ENCODE peak calls at places on chromosomes 13 and 19, in eight cellular contexts. One of them, this sample, is unnamed.

GRCh38 chr19:2330632-2331284 is 2.3 kb downstream of the SPPL2B start:
- DNase-seq in endothelial cell of umbilical vein: no peak
- DNase-seq in K562: no peak
- DNase-seq in A549: no peak
- DNase-seq in H1: peak; percentile 54
- DNase-seq in GM12878: no peak
- DNase-seq in HCT116: no peak
- DNase-seq in HepG2: peak; percentile 68
- DNase-seq in this sample: peak; percentile 66

GRCh38 chr19:5536337-5536894 is 31.3 kb downstream of the TINCR start:
- DNase-seq in HCT116: peak; percentile 51
- DNase-seq in H1: peak; percentile 91
- DNase-seq in endothelial cell of umbilical vein: no peak
- DNase-seq in K562: no peak
- DNase-seq in HepG2: no peak
- DNase-seq in A549: peak; percentile 25
- DNase-seq in GM12878: no peak
- DNase-seq in this sample: no peak

GRCh38 chr13:96730676-96731075 is 263.6 kb downstream of the OXGR1 start:
- DNase-seq in endothelial cell of umbilical vein: no peak
- DNase-seq in H1: no peak
- DNase-seq in HepG2: no peak
- DNase-seq in GM12878: no peak
- DNase-seq in A549: no peak
- DNase-seq in K562: no peak
- DNase-seq in HCT116: no peak
- DNase-seq in this sample: no peak

GRCh38 chr13:45040173-45040572 is 50.8 kb downstream of the GPALPP1 start:
- DNase-seq in A549: no peak
- DNase-seq in HepG2: no peak
- DNase-seq in HCT116: no peak
- DNase-seq in H1: no peak
- DNase-seq in GM12878: no peak
- DNase-seq in endothelial cell of umbilical vein: no peak
- DNase-seq in K562: no peak
- DNase-seq in this sample: no peak

GRCh38 chr13:21573920-21574712 is 29.9 kb downstream of the MICU2 start:
- DNase-seq in HCT116: no peak
- DNase-seq in H1: no peak
- DNase-seq in GM12878: no peak
- DNase-seq in K562: no peak
- DNase-seq in endothelial cell of umbilical vein: no peak
- DNase-seq in A549: no peak
- DNase-seq in HepG2: peak; percentile 47
- DNase-seq in this sample: no peak

GRCh38 chr13:21123956-21124355 is 52.4 kb downstream of the SKA3 start:
- DNase-seq in HCT116: no peak
- DNase-seq in K562: no peak
- DNase-seq in A549: no peak
- DNase-seq in GM12878: no peak
- DNase-seq in HepG2: no peak
- DNase-seq in H1: peak; percentile 72
- DNase-seq in endothelial cell of umbilical vein: no peak
- DNase-seq in this sample: no peak

GRCh38 chr13:88896466-88896865 is 1225.3 kb downstream of the SLITRK5 start:
- DNase-seq in K562: no peak
- DNase-seq in endothelial cell of umbilical vein: no peak
- DNase-seq in H1: no peak
- DNase-seq in GM12878: no peak
- DNase-seq in HCT116: no peak
- DNase-seq in HepG2: no peak
- DNase-seq in A549: no peak
- DNase-seq in this sample: no peak

GRCh38 chr13:23516190-23516589 is 54.0 kb upstream of the TNFRSF19 start:
- DNase-seq in GM12878: no peak
- DNase-seq in A549: no peak
- DNase-seq in HepG2: no peak
- DNase-seq in K562: no peak
- DNase-seq in HCT116: no peak
- DNase-seq in endothelial cell of umbilical vein: no peak
- DNase-seq in H1: no peak
- DNase-seq in this sample: no peak

GRCh38 chr13:98520674-98521449 is 56.0 kb downstream of the STK24 start:
- DNase-seq in GM12878: no peak
- DNase-seq in HCT116: no peak
- DNase-seq in H1: no peak
- DNase-seq in A549: no peak
- DNase-seq in K562: no peak
- DNase-seq in HepG2: no peak
- DNase-seq in endothelial cell of umbilical vein: no peak
- DNase-seq in this sample: no peak

GRCh38 chr13:43293986-43294880 is 270.8 kb downstream of the DNAJC15 start:
- DNase-seq in HepG2: no peak
- DNase-seq in GM12878: no peak
- DNase-seq in A549: no peak
- DNase-seq in HCT116: no peak
- DNase-seq in H1: no peak
- DNase-seq in K562: no peak
- DNase-seq in endothelial cell of umbilical vein: no peak
- DNase-seq in this sample: no peak

GRCh38 chr19:43678512-43678911 is 8.5 kb upstream of the PLAUR start:
- DNase-seq in HCT116: no peak
- DNase-seq in HepG2: no peak
- DNase-seq in GM12878: no peak
- DNase-seq in K562: no peak
- DNase-seq in A549: no peak
- DNase-seq in endothelial cell of umbilical vein: no peak
- DNase-seq in H1: no peak
- DNase-seq in this sample: no peak

GRCh38 chr19:44576843-44577565 is 36.4 kb upstream of the IGSF23 start:
- DNase-seq in HepG2: peak; percentile 65
- DNase-seq in HCT116: peak; percentile 39
- DNase-seq in H1: no peak
- DNase-seq in A549: peak; percentile 65
- DNase-seq in GM12878: no peak
- DNase-seq in endothelial cell of umbilical vein: peak; percentile 43
- DNase-seq in K562: peak; percentile 41
- DNase-seq in this sample: peak; percentile 43

GRCh38 chr13:73767747-73768315 is 366.4 kb downstream of the KLF12 start:
- DNase-seq in endothelial cell of umbilical vein: no peak
- DNase-seq in GM12878: no peak
- DNase-seq in HCT116: no peak
- DNase-seq in K562: no peak
- DNase-seq in HepG2: peak; percentile 9
- DNase-seq in H1: no peak
- DNase-seq in A549: no peak
- DNase-seq in this sample: peak; percentile 7

GRCh38 chr13:91537376-91537775 is 139.0 kb downstream of the GPC5 start:
- DNase-seq in K562: no peak
- DNase-seq in HepG2: no peak
- DNase-seq in HCT116: no peak
- DNase-seq in A549: no peak
- DNase-seq in endothelial cell of umbilical vein: no peak
- DNase-seq in H1: no peak
- DNase-seq in GM12878: no peak
- DNase-seq in this sample: no peak

GRCh38 chr19:45769821-45770191 is 754 bp upstream of the SIX5 start:
- DNase-seq in HepG2: no peak
- DNase-seq in endothelial cell of umbilical vein: no peak
- DNase-seq in A549: peak; percentile 41
- DNase-seq in GM12878: no peak
- DNase-seq in K562: peak; percentile 39
- DNase-seq in HCT116: no peak
- DNase-seq in H1: peak; percentile 77
- DNase-seq in this sample: no peak

GRCh38 chr19:58296086-58296485 is 9.1 kb upstream of the ERVK3-1 start:
- DNase-seq in GM12878: no peak
- DNase-seq in endothelial cell of umbilical vein: no peak
- DNase-seq in HCT116: no peak
- DNase-seq in H1: no peak
- DNase-seq in A549: no peak
- DNase-seq in HepG2: no peak
- DNase-seq in K562: no peak
- DNase-seq in this sample: no peak

GRCh38 chr19:33622505-33622808 is 704 bp downstream of the CHST8 start:
- DNase-seq in A549: no peak
- DNase-seq in GM12878: no peak
- DNase-seq in HepG2: no peak
- DNase-seq in K562: no peak
- DNase-seq in H1: no peak
- DNase-seq in HCT116: no peak
- DNase-seq in endothelial cell of umbilical vein: no peak
- DNase-seq in this sample: no peak

GRCh38 chr19:33620611-33621010 is 1.1 kb upstream of the CHST8 start:
- DNase-seq in HepG2: no peak
- DNase-seq in K562: no peak
- DNase-seq in HCT116: no peak
- DNase-seq in endothelial cell of umbilical vein: no peak
- DNase-seq in H1: no peak
- DNase-seq in A549: no peak
- DNase-seq in GM12878: no peak
- DNase-seq in this sample: no peak

GRCh38 chr19:33621065-33621785 is 528 bp upstream of the CHST8 start:
- DNase-seq in HCT116: no peak
- DNase-seq in HepG2: no peak
- DNase-seq in endothelial cell of umbilical vein: no peak
- DNase-seq in A549: no peak
- DNase-seq in GM12878: no peak
- DNase-seq in H1: peak; percentile 76
- DNase-seq in K562: no peak
- DNase-seq in this sample: no peak

GRCh38 chr19:33622809-33623511 is 1.2 kb downstream of the CHST8 start:
- DNase-seq in H1: no peak
- DNase-seq in endothelial cell of umbilical vein: no peak
- DNase-seq in HCT116: no peak
- DNase-seq in A549: no peak
- DNase-seq in GM12878: no peak
- DNase-seq in HepG2: no peak
- DNase-seq in K562: no peak
- DNase-seq in this sample: no peak

GRCh38 chr19:33621811-33622504 is at the start of gene CHST8:
- DNase-seq in HCT116: no peak
- DNase-seq in A549: no peak
- DNase-seq in HepG2: no peak
- DNase-seq in K562: peak; percentile 62
- DNase-seq in H1: peak; percentile 86
- DNase-seq in GM12878: no peak
- DNase-seq in endothelial cell of umbilical vein: peak; percentile 11
- DNase-seq in this sample: no peak
- TF ChIP-seq CTCF in HCT116: no peak
- TF ChIP-seq CTCF in A549: no peak
- TF ChIP-seq CTCF in HepG2: no peak
- TF ChIP-seq CTCF in K562: no peak
- TF ChIP-seq CTCF in H1: no peak
- TF ChIP-seq CTCF in GM12878: no peak
- TF ChIP-seq CTCF in endothelial cell of umbilical vein: no peak
- TF ChIP-seq CTCF in this sample: no peak

GRCh38 chr19:13181747-13182388 is 31.7 kb downstream of the IER2 start:
- DNase-seq in GM12878: no peak
- DNase-seq in A549: no peak
- DNase-seq in H1: no peak
- DNase-seq in K562: peak; percentile 27
- DNase-seq in HepG2: no peak
- DNase-seq in HCT116: no peak
- DNase-seq in endothelial cell of umbilical vein: peak; percentile 51
- DNase-seq in this sample: peak; percentile 91
- TF ChIP-seq MAX in GM12878: no peak
- TF ChIP-seq MAX in A549: no peak
- TF ChIP-seq MAX in H1: no peak
- TF ChIP-seq MAX in K562: no peak
- TF ChIP-seq MAX in HepG2: peak; percentile 35
- TF ChIP-seq MAX in HCT116: no peak
- TF ChIP-seq MAX in endothelial cell of umbilical vein: no peak
- TF ChIP-seq MAX in this sample: peak; percentile 75

GRCh38 chr13:101739382-101740178 is 287.1 kb downstream of the ITGBL1 start:
- DNase-seq in HCT116: no peak
- DNase-seq in GM12878: peak; percentile 40
- DNase-seq in H1: no peak
- DNase-seq in K562: no peak
- DNase-seq in endothelial cell of umbilical vein: no peak
- DNase-seq in A549: no peak
- DNase-seq in HepG2: peak; percentile 4
- DNase-seq in this sample: no peak
- TF ChIP-seq POLR2A in HCT116: no peak
- TF ChIP-seq POLR2A in GM12878: no peak
- TF ChIP-seq POLR2A in H1: no peak
- TF ChIP-seq POLR2A in K562: no peak
- TF ChIP-seq POLR2A in endothelial cell of umbilical vein: no peak
- TF ChIP-seq POLR2A in A549: no peak
- TF ChIP-seq POLR2A in HepG2: no peak
- TF ChIP-seq POLR2A in this sample: no peak

GRCh38 chr19:18160792-18161690 is 8.1 kb downstream of the PIK3R2 start:
- DNase-seq in K562: peak; percentile 95
- DNase-seq in GM12878: no peak
- DNase-seq in A549: peak; percentile 62
- DNase-seq in HCT116: no peak
- DNase-seq in HepG2: peak; percentile 43
- DNase-seq in endothelial cell of umbilical vein: peak; percentile 45
- DNase-seq in H1: peak; percentile 92
- DNase-seq in this sample: peak; percentile 69
- TF ChIP-seq CTCF in K562: peak; percentile 88
- TF ChIP-seq CTCF in GM12878: peak; percentile 55
- TF ChIP-seq CTCF in A549: peak; percentile 91
- TF ChIP-seq CTCF in HCT116: peak; percentile 62
- TF ChIP-seq CTCF in HepG2: peak; percentile 59
- TF ChIP-seq CTCF in endothelial cell of umbilical vein: peak; percentile 36
- TF ChIP-seq CTCF in H1: peak; percentile 93
- TF ChIP-seq CTCF in this sample: no peak

GRCh38 chr19:47542030-47542475 is 27.2 kb upstream of the NAPA start:
- DNase-seq in endothelial cell of umbilical vein: no peak
- DNase-seq in H1: no peak
- DNase-seq in HCT116: no peak
- DNase-seq in GM12878: no peak
- DNase-seq in A549: no peak
- DNase-seq in HepG2: no peak
- DNase-seq in K562: no peak
- DNase-seq in this sample: no peak
- TF ChIP-seq MAX in endothelial cell of umbilical vein: no peak
- TF ChIP-seq MAX in H1: no peak
- TF ChIP-seq MAX in HCT116: no peak
- TF ChIP-seq MAX in GM12878: no peak
- TF ChIP-seq MAX in A549: no peak
- TF ChIP-seq MAX in HepG2: no peak
- TF ChIP-seq MAX in K562: no peak
- TF ChIP-seq MAX in this sample: no peak

GRCh38 chr19:17213334-17213733 is 1.8 kb upstream of the USE1 start:
- DNase-seq in H1: no peak
- DNase-seq in HCT116: no peak
- DNase-seq in HepG2: no peak
- DNase-seq in K562: no peak
- DNase-seq in GM12878: no peak
- DNase-seq in A549: no peak
- DNase-seq in endothelial cell of umbilical vein: no peak
- DNase-seq in this sample: no peak
- TF ChIP-seq POLR2A in H1: no peak
- TF ChIP-seq POLR2A in HCT116: no peak
- TF ChIP-seq POLR2A in HepG2: no peak
- TF ChIP-seq POLR2A in K562: no peak
- TF ChIP-seq POLR2A in GM12878: peak; percentile 44
- TF ChIP-seq POLR2A in A549: no peak
- TF ChIP-seq POLR2A in endothelial cell of umbilical vein: no peak
- TF ChIP-seq POLR2A in this sample: no peak